ENCODE peak calls at places on chromosome 21, in seven cellular contexts. D, V, Z, P, R, B and A are unnamed samples.

GRCh38 chr21:36945496-36946138 is 20.9 kb downstream of the HLCS start:
- DNase-seq in D (no peak), V (no peak), Z (no peak), P (no peak), R (no peak), B (no peak), A (peak; percentile 42)

GRCh38 chr21:36321325-36322082 is 1.5 kb downstream of the MORC3 start:
- DNase-seq in D (no peak), V (no peak), Z (no peak), P (no peak), R (no peak), B (no peak), A (peak; percentile 32)

GRCh38 chr21:34589511-34590282 is 25.2 kb downstream of the RCAN1 start:
- DNase-seq in D (no peak), V (no peak), Z (no peak), P (no peak), R (no peak), B (no peak), A (no peak)

GRCh38 chr21:38945536-38946245 is 140.0 kb downstream of the ETS2 start:
- DNase-seq in D (no peak), V (no peak), Z (no peak), P (no peak), R (no peak), B (no peak), A (no peak)

GRCh38 chr21:35113064-35113463 is 64.0 kb upstream of the RUNX1 start:
- DNase-seq in D (no peak), V (no peak), Z (no peak), P (no peak), R (no peak), B (no peak), A (no peak)

GRCh38 chr21:26782349-26782748 is 62.9 kb downstream of the ADAMTS1 start:
- DNase-seq in D (no peak), V (no peak), Z (no peak), P (no peak), R (no peak), B (no peak), A (no peak)

GRCh38 chr21:31493350-31493880 is 149.4 kb upstream of the TIAM1 start:
- DNase-seq in D (no peak), V (no peak), Z (no peak), P (no peak), R (no peak), B (no peak), A (no peak)

GRCh38 chr21:15841856-15842564 is 112.2 kb downstream of the USP25 start:
- DNase-seq in D (no peak), V (no peak), Z (no peak), P (no peak), R (no peak), B (no peak), A (peak; percentile 80)

GRCh38 chr21:26837539-26837938 is 7.7 kb downstream of the ADAMTS1 start:
- DNase-seq in D (no peak), V (no peak), Z (no peak), P (no peak), R (no peak), B (no peak), A (no peak)

GRCh38 chr21:38950388-38951094 is 144.8 kb downstream of the ETS2 start:
- DNase-seq in D (peak; percentile 30), V (no peak), Z (no peak), P (no peak), R (no peak), B (no peak), A (peak; percentile 38)

GRCh38 chr21:31403596-31404333 is 59.7 kb upstream of the TIAM1 start:
- DNase-seq in D (no peak), V (no peak), Z (peak; percentile 15), P (no peak), R (no peak), B (no peak), A (no peak)

GRCh38 chr21:36821032-36821299 is 122.1 kb downstream of the SIM2 start:
- DNase-seq in D (no peak), V (no peak), Z (no peak), P (no peak), R (no peak), B (no peak), A (no peak)

GRCh38 chr21:36126166-36126565 is 8.7 kb upstream of the CBR3 start:
- DNase-seq in D (no peak), V (no peak), Z (no peak), P (no peak), R (no peak), B (no peak), A (no peak)

GRCh38 chr21:28587748-28588147 is 404.9 kb downstream of the LTN1 start:
- DNase-seq in D (no peak), V (no peak), Z (no peak), P (no peak), R (no peak), B (no peak), A (peak; percentile 7)

GRCh38 chr21:36254106-36254941 is 65.7 kb upstream of the MORC3 start:
- DNase-seq in D (no peak), V (no peak), Z (peak; percentile 46), P (no peak), R (no peak), B (no peak), A (no peak)

GRCh38 chr21:18521204-18521603 is 117.6 kb upstream of the TMPRSS15 start:
- DNase-seq in D (no peak), V (no peak), Z (no peak), P (no peak), R (no peak), B (no peak), A (no peak)

GRCh38 chr21:18517905-18518566 is 114.5 kb upstream of the TMPRSS15 start:
- DNase-seq in D (no peak), V (no peak), Z (no peak), P (no peak), R (no peak), B (no peak), A (no peak)

GRCh38 chr21:18524097-18524496 is 120.5 kb upstream of the TMPRSS15 start:
- DNase-seq in D (no peak), V (no peak), Z (no peak), P (no peak), R (no peak), B (no peak), A (no peak)

GRCh38 chr21:18522181-18522771 is 118.7 kb upstream of the TMPRSS15 start:
- DNase-seq in D (no peak), V (no peak), Z (no peak), P (no peak), R (no peak), B (no peak), A (peak; percentile 1)
- TF ChIP-seq CTCF in D (peak; percentile 29), V (no peak), Z (peak; percentile 8), P (no peak), R (peak; percentile 14), B (no peak), A (no peak)

GRCh38 chr21:41847066-41847804 is 31.9 kb downstream of the PRDM15 start:
- DNase-seq in D (no peak), V (no peak), Z (peak; percentile 32), P (no peak), R (no peak), B (no peak), A (no peak)
- TF ChIP-seq CTCF in D (no peak), V (no peak), Z (no peak), P (no peak), R (no peak), B (no peak), A (no peak)

GRCh38 chr21:44875341-44875740 is 1.9 kb upstream of the PTTG1IP start:
- DNase-seq in D (no peak), V (peak; percentile 61), Z (no peak), P (no peak), R (no peak), B (no peak), A (peak; percentile 67)
- TF ChIP-seq CTCF in D (peak; percentile 11), V (no peak), Z (no peak), P (no peak), R (no peak), B (no peak), A (peak; percentile 5)

DNA sequence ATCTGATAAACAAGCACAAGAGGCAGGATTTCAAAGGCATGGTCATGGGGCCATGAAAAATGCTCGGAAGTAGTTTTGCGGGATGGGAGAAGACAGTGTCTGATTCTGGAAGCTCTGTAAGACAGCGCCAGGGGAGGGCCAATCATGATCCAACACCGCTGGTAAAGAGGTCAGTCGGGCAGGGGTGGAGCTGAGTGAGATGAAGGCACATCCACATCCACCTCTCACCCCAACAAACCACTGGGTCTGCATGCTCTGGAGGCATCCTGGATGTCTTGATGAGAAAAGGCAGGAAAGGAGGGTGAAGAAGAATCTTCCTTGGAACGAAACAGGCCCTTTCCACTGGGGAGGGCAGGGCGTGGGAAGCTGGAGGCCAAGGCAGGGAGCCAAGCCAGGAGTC is 288.3 kb downstream of the PCP4 start:
- DNase-seq in D (no peak), V (no peak), Z (no peak), P (no peak), R (no peak), B (no peak), A (no peak)
- TF ChIP-seq CTCF in D (no peak), V (no peak), Z (no peak), P (no peak), R (no peak), B (no peak), A (no peak)

DNA sequence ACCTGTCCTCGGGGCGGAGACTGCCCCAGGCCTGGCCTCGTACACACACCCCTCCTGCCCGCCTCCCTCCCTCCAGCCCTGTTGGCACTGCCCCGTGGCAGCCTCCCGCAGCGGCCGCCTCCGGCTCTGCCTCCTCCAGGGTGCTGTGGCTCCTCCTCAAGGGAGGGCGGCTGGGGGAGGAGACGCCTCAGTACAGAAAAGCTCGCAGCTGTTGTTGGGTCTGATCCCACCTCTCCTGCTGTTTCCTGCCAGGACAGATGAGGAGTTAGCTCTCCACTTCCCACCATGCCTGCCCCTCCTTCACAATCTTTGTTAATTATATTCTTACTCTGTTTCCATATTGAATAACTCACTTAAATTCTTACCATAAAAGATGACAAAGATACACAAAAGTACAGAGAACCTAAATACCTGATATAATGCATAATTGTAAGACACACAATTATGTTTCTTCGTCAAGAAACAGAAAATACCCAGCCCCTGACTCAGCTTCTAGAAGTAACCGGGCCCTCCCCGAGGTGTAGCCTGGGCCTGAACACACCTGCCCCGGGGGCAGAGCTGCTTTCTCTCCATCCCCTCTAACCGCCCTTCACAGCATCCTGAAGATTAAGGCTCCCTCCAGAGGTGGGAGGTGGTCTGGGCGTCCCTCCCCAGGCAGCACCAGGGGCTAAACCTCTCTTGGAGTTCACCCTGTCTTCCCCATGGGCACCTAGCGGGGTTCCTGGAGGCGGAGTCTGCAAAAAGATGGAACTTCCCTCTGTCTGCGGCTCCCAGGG is 30.6 kb upstream of the COL6A1 start:
- DNase-seq in D (peak; percentile 57), V (no peak), Z (no peak), P (no peak), R (peak; percentile 58), B (no peak), A (peak; percentile 61)
- TF ChIP-seq CTCF in D (no peak), V (no peak), Z (no peak), P (no peak), R (no peak), B (no peak), A (no peak)